ENCODE peak calls at places on chromosomes 2 and 18, in nine cellular contexts. G is activated naive CD4-positive, alpha-beta T cell treated with anti-CD3 and anti-CD28 coated beads, Interleukin-2, amount 10 ng/mL, durations not matched to agents 7 days and 5 days; A is GM12891; D is epithelial cell of esophagus; Q is occipital lobe; U is NCI-H1092; N is kidney tubule cell; M is activated T-cell treated with anti-CD3 and anti-CD28 coated beads for 24 hours; F is adrenal gland. R is an unnamed sample.
A peak's percentile ranks its signal among the peaks of the same experiment; 100 is the strongest.

GRCh38 chr2:123688504-123688903 is 336.6 kb upstream of the CNTNAP5 start:
- DNase-seq in N (no peak), A (no peak), G (no peak), D (no peak), M (no peak), F (no peak), Q (no peak), U (no peak), R (no peak)

GRCh38 chr2:179201884-179202283 is 62.7 kb downstream of the SESTD1 start:
- DNase-seq in F (no peak), N (no peak), A (no peak), G (no peak), Q (no peak), M (no peak), D (peak; percentile 13), U (no peak), R (no peak)

GRCh38 chr2:231522418-231523180 is 7.6 kb downstream of the NMUR1 start:
- DNase-seq in Q (no peak), F (no peak), U (no peak), D (no peak), G (no peak), N (no peak), A (no peak), M (no peak), R (no peak)

GRCh38 chr2:117631141-117631540 is 183.3 kb upstream of the DDX18 start:
- DNase-seq in M (no peak), A (no peak), U (no peak), G (no peak), N (no peak), D (no peak), Q (no peak), F (no peak), R (no peak)

GRCh38 chr2:166900700-166901099 is 12.4 kb downstream of the XIRP2 start:
- DNase-seq in N (peak; percentile 18), G (no peak), D (peak; percentile 36), Q (no peak), U (no peak), A (no peak), F (no peak), M (no peak), R (no peak)

GRCh38 chr2:104521247-104521646 is 332.7 kb upstream of the POU3F3 start:
- DNase-seq in M (no peak), Q (no peak), D (no peak), A (no peak), G (no peak), F (no peak), U (peak; percentile 37), N (peak; percentile 8), R (no peak)

GRCh38 chr2:120952318-120952717 is 216.7 kb downstream of the GLI2 start:
- DNase-seq in A (no peak), Q (no peak), U (no peak), D (no peak), F (no peak), G (no peak), N (no peak), M (no peak), R (no peak)

GRCh38 chr2:17827306-17827705 is 11.0 kb downstream of the MSGN1 start:
- DNase-seq in G (no peak), U (no peak), N (peak; percentile 83), M (no peak), F (no peak), A (no peak), D (no peak), Q (no peak), R (no peak)

GRCh38 chr2:134466141-134466540 is 212.3 kb downstream of the MGAT5 start:
- DNase-seq in F (no peak), A (no peak), U (no peak), N (peak; percentile 55), G (peak; percentile 57), M (no peak), Q (no peak), D (peak; percentile 66), R (no peak)

GRCh38 chr2:46273919-46274318 is 23.3 kb upstream of the EPAS1 start:
- DNase-seq in F (no peak), Q (no peak), M (no peak), G (no peak), D (no peak), N (peak; percentile 72), A (no peak), U (no peak), R (no peak)

GRCh38 chr2:152055366-152056108 is 43.3 kb downstream of the CACNB4 start:
- DNase-seq in D (peak; percentile 56), A (no peak), U (no peak), G (no peak), N (peak; percentile 73), Q (no peak), M (no peak), F (no peak), R (no peak)

GRCh38 chr18:75730249-75730648 is 302.7 kb upstream of the SMIM21 start:
- DNase-seq in G (no peak), U (no peak), D (no peak), F (no peak), N (no peak), A (no peak), M (no peak), Q (no peak), R (no peak)

GRCh38 chr2:221370942-221371221 is 201.2 kb downstream of the EPHA4 start:
- DNase-seq in U (no peak), A (no peak), M (no peak), G (no peak), F (no peak), D (no peak), N (no peak), Q (no peak), R (no peak)

GRCh38 chr2:175318542-175318941 is 137.0 kb upstream of the ATP5MC3 start:
- DNase-seq in U (no peak), A (no peak), M (no peak), F (no peak), D (no peak), N (no peak), Q (no peak), G (no peak), R (no peak)

GRCh38 chr2:204483497-204484164 is 61.6 kb upstream of the PARD3B start:
- DNase-seq in A (no peak), G (no peak), D (peak; percentile 50), M (no peak), Q (no peak), N (peak; percentile 44), U (no peak), F (no peak), R (no peak)

GRCh38 chr18:54843302-54843701 is 15.0 kb downstream of the RAB27B start:
- DNase-seq in A (no peak), D (no peak), N (no peak), G (no peak), M (no peak), U (no peak), Q (no peak), F (no peak), R (no peak)

GRCh38 chr2:102634831-102635241 is 15.5 kb downstream of the SLC9A2 start:
- DNase-seq in N (no peak), Q (no peak), G (no peak), M (no peak), F (no peak), A (no peak), U (no peak), D (no peak), R (no peak)